ENCODE peak calls at places on chromosomes 13 and 19, in nine cellular contexts. S is prostate gland; L is T-helper 2 cell treated with Interferon-gamma antibody and Interleukin-4, amounts not matched to agents 5 μg/mL and 100 μg/mL, for 36 hours; C is Right ventricle myocardium superior; Q is skeletal muscle cell; X is epithelial cell of prostate; N is caudate nucleus; Z is NCI-H1105 treated with DMSO at 0.1 percent for 48 hours; W is Calu3. B is an unnamed sample.

GRCh38 chr13:95296326-95296939 is 4.8 kb downstream of the ABCC4 start:
- DNase-seq in S (no peak), L (no peak), C (no peak), Q (no peak), X (no peak), N (peak), Z (no peak), W (peak), B (no peak)

GRCh38 chr19:16383584-16384161 is 59.0 kb downstream of the KLF2 start:
- DNase-seq in S (no peak), L (no peak), C (peak), Q (no peak), X (no peak), N (no peak), Z (no peak), W (no peak), B (no peak)

GRCh38 chr19:10555613-10555979 is 10.2 kb downstream of the KRI1 start:
- DNase-seq in S (no peak), L (no peak), C (no peak), Q (no peak), X (no peak), N (no peak), Z (no peak), W (no peak), B (no peak)

GRCh38 chr13:44620057-44620456 is 43.9 kb upstream of the TSC22D1 start:
- DNase-seq in S (no peak), L (no peak), C (no peak), Q (no peak), X (peak), N (no peak), Z (no peak), W (no peak), B (peak)

GRCh38 chr13:33169273-33169980 is 116.1 kb downstream of the STARD13 start:
- DNase-seq in S (no peak), L (no peak), C (no peak), Q (peak), X (peak), N (no peak), Z (no peak), W (no peak), B (peak)

GRCh38 chr19:4577020-4577782 is 17.7 kb upstream of the SEMA6B start:
- DNase-seq in S (no peak), L (no peak), C (no peak), Q (no peak), X (no peak), N (no peak), Z (no peak), W (no peak), B (peak)

GRCh38 chr13:90447735-90448103 is 899.8 kb upstream of the MIR17HG start:
- DNase-seq in S (no peak), L (no peak), C (no peak), Q (peak), X (peak), N (no peak), Z (no peak), W (no peak), B (peak)

GRCh38 chr19:31516756-31517155 is 167.5 kb upstream of the TSHZ3 start:
- DNase-seq in S (no peak), L (no peak), C (no peak), Q (no peak), X (no peak), N (no peak), Z (no peak), W (no peak), B (no peak)

GRCh38 chr13:98847780-98848179 is 95.3 kb upstream of the SLC15A1 start:
- DNase-seq in S (no peak), L (no peak), C (no peak), Q (no peak), X (no peak), N (no peak), Z (no peak), W (no peak), B (no peak)

GRCh38 chr13:32255744-32256120 is 59.4 kb downstream of the ZAR1L start:
- DNase-seq in S (no peak), L (no peak), C (no peak), Q (no peak), X (no peak), N (no peak), Z (no peak), W (no peak), B (no peak)

GRCh38 chr13:30752201-30752797 is 17.0 kb downstream of the ALOX5AP start:
- DNase-seq in S (no peak), L (no peak), C (peak), Q (peak), X (no peak), N (no peak), Z (no peak), W (no peak), B (peak)

GRCh38 chr13:75452564-75452963 is 29.4 kb downstream of the TBC1D4 start:
- DNase-seq in S (no peak), L (no peak), C (no peak), Q (no peak), X (no peak), N (no peak), Z (no peak), W (no peak), B (peak)

GRCh38 chr13:22455036-22455435 is 725.7 kb upstream of the SGCG start:
- DNase-seq in S (no peak), L (no peak), C (no peak), Q (no peak), X (no peak), N (no peak), Z (no peak), W (no peak), B (no peak)

GRCh38 chr19:45450042-45450380 is 17.8 kb upstream of the FOSB start:
- DNase-seq in S (no peak), L (no peak), C (no peak), Q (no peak), X (no peak), N (no peak), Z (no peak), W (no peak), B (no peak)

GRCh38 chr13:87153371-87153770 is 517.8 kb upstream of the SLITRK5 start:
- DNase-seq in S (no peak), L (no peak), C (no peak), Q (no peak), X (no peak), N (no peak), Z (no peak), W (no peak), B (no peak)

GRCh38 chr19:39544201-39544903 is 4.4 kb upstream of the EID2 start:
- DNase-seq in S (no peak), L (no peak), C (no peak), Q (no peak), X (no peak), N (no peak), Z (no peak), W (no peak), B (peak)

GRCh38 chr13:97798171-97798821 is 155.2 kb upstream of the IPO5 start:
- DNase-seq in S (no peak), L (no peak), C (no peak), Q (no peak), X (no peak), N (peak), Z (no peak), W (no peak), B (no peak)

GRCh38 chr19:46840157-46840942 is 10.3 kb downstream of the AP2S1 start:
- DNase-seq in S (no peak), L (peak), C (peak), Q (no peak), X (no peak), N (peak), Z (peak), W (peak), B (peak)

GRCh38 chr19:31803819-31804446 is 454.7 kb upstream of the TSHZ3 start:
- DNase-seq in S (no peak), L (no peak), C (no peak), Q (no peak), X (no peak), N (no peak), Z (no peak), W (no peak), B (no peak)

GRCh38 chr19:33282036-33282686 is 20.2 kb downstream of the CEBPA start:
- DNase-seq in S (no peak), L (no peak), C (no peak), Q (no peak), X (no peak), N (no peak), Z (no peak), W (no peak), B (peak)

GRCh38 chr13:80037505-80037888 is 303.4 kb downstream of the SPRY2 start:
- DNase-seq in S (no peak), L (no peak), C (no peak), Q (peak), X (peak), N (no peak), Z (no peak), W (no peak), B (peak)

GRCh38 chr19:51440846-51441409 is 17.3 kb downstream of the SIGLEC8 start:
- DNase-seq in S (no peak), L (peak), C (no peak), Q (no peak), X (no peak), N (no peak), Z (no peak), W (no peak), B (no peak)

GRCh38 chr19:54739587-54740497 is 1.5 kb downstream of the KIR2DL3 start:
- DNase-seq in S (no peak), L (no peak), C (no peak), Q (no peak), X (no peak), N (no peak), Z (no peak), W (no peak), B (no peak)

GRCh38 chr13:26811636-26812035 is 51.0 kb upstream of the GPR12 start:
- DNase-seq in S (no peak), L (no peak), C (no peak), Q (no peak), X (no peak), N (no peak), Z (peak), W (no peak), B (peak)

GRCh38 chr13:37138169-37138568 is 32.7 kb upstream of the CSNK1A1L start:
- DNase-seq in S (no peak), L (no peak), C (no peak), Q (peak), X (no peak), N (no peak), Z (no peak), W (no peak), B (peak)

GRCh38 chr13:34044660-34045080 is 226.7 kb downstream of the RFC3 start:
- DNase-seq in S (peak), L (no peak), C (no peak), Q (peak), X (peak), N (no peak), Z (no peak), W (peak), B (peak)

GRCh38 chr13:76798037-76798436 is 88.2 kb downstream of the KCTD12 start:
- DNase-seq in S (no peak), L (no peak), C (peak), Q (no peak), X (no peak), N (no peak), Z (no peak), W (no peak), B (no peak)

GRCh38 chr13:50909605-50910482 is at the start of gene RNASEH2B:
- DNase-seq in S (peak), L (peak), C (peak), Q (no peak), X (no peak), N (peak), Z (peak), W (peak), B (peak)

GRCh38 chr13:24013189-24013588 is 115.9 kb upstream of the C1QTNF9B start:
- DNase-seq in S (no peak), L (no peak), C (no peak), Q (no peak), X (no peak), N (no peak), Z (no peak), W (no peak), B (no peak)

GRCh38 chr19:2042485-2043268 is 8.4 kb downstream of the MKNK2 start:
- DNase-seq in S (no peak), L (no peak), C (peak), Q (no peak), X (no peak), N (no peak), Z (no peak), W (no peak), B (no peak)

GRCh38 chr19:17309198-17309961 is at the start of gene DDA1:
- DNase-seq in S (peak), L (peak), C (peak), Q (peak), X (peak), N (peak), Z (peak), W (peak), B (peak)